ENCODE peak calls at places on chromosomes 11 and 22, in seven cellular contexts. One of them, this sample, is unnamed.

GRCh38 chr11:2688381-2689231 is 11.2 kb downstream of the KCNQ1OT1 start:
- DNase-seq in right atrium auricular region: no peak
- DNase-seq in left cardiac atrium: peak; percentile 10
- DNase-seq in central memory CD4-positive, alpha-beta T cell: no peak
- DNase-seq in hypothalamus: no peak
- DNase-seq in A172: no peak
- DNase-seq in HuH-7: no peak
- DNase-seq in this sample: peak; percentile 7

GRCh38 chr11:3050386-3051325 is 6.6 kb downstream of the CARS1 start:
- DNase-seq in HuH-7: no peak
- DNase-seq in A172: no peak
- DNase-seq in central memory CD4-positive, alpha-beta T cell: no peak
- DNase-seq in hypothalamus: no peak
- DNase-seq in left cardiac atrium: peak; percentile 16
- DNase-seq in right atrium auricular region: no peak
- DNase-seq in this sample: peak; percentile 21

GRCh38 chr11:19320764-19321163 is 80.0 kb upstream of the E2F8 start:
- DNase-seq in hypothalamus: no peak
- DNase-seq in left cardiac atrium: no peak
- DNase-seq in A172: no peak
- DNase-seq in central memory CD4-positive, alpha-beta T cell: no peak
- DNase-seq in right atrium auricular region: no peak
- DNase-seq in HuH-7: no peak
- DNase-seq in this sample: no peak

GRCh38 chr11:65417702-65418430 is 4.7 kb upstream of the NEAT1 start:
- DNase-seq in left cardiac atrium: peak; percentile 72
- DNase-seq in hypothalamus: no peak
- DNase-seq in A172: peak; percentile 23
- DNase-seq in central memory CD4-positive, alpha-beta T cell: peak; percentile 39
- DNase-seq in HuH-7: no peak
- DNase-seq in right atrium auricular region: peak; percentile 80
- DNase-seq in this sample: peak; percentile 72

GRCh38 chr22:23751441-23751996 is 607 bp upstream of the ZNF70 start:
- DNase-seq in right atrium auricular region: no peak
- DNase-seq in left cardiac atrium: no peak
- DNase-seq in hypothalamus: no peak
- DNase-seq in HuH-7: peak; percentile 52
- DNase-seq in A172: no peak
- DNase-seq in central memory CD4-positive, alpha-beta T cell: no peak
- DNase-seq in this sample: no peak

GRCh38 chr11:65121865-65122696 is at the start of the genes FAU and MRPL49:
- DNase-seq in hypothalamus: peak; percentile 94
- DNase-seq in central memory CD4-positive, alpha-beta T cell: peak; percentile 98
- DNase-seq in right atrium auricular region: peak; percentile 98
- DNase-seq in HuH-7: peak; percentile 92
- DNase-seq in A172: peak; percentile 94
- DNase-seq in left cardiac atrium: peak; percentile 99
- DNase-seq in this sample: peak; percentile 98

GRCh38 chr22:42889290-42889689 is 32.2 kb upstream of the ARFGAP3 start:
- DNase-seq in right atrium auricular region: no peak
- DNase-seq in A172: no peak
- DNase-seq in left cardiac atrium: no peak
- DNase-seq in hypothalamus: no peak
- DNase-seq in central memory CD4-positive, alpha-beta T cell: no peak
- DNase-seq in HuH-7: no peak
- DNase-seq in this sample: no peak

GRCh38 chr11:77155556-77156130 is 27.6 kb downstream of the MYO7A start:
- DNase-seq in hypothalamus: no peak
- DNase-seq in right atrium auricular region: no peak
- DNase-seq in A172: no peak
- DNase-seq in left cardiac atrium: no peak
- DNase-seq in HuH-7: no peak
- DNase-seq in central memory CD4-positive, alpha-beta T cell: no peak
- DNase-seq in this sample: no peak

GRCh38 chr11:38865922-38866321 is 2267.9 kb upstream of the RAG2 start:
- DNase-seq in HuH-7: no peak
- DNase-seq in hypothalamus: no peak
- DNase-seq in left cardiac atrium: no peak
- DNase-seq in A172: no peak
- DNase-seq in central memory CD4-positive, alpha-beta T cell: no peak
- DNase-seq in right atrium auricular region: no peak
- DNase-seq in this sample: no peak

GRCh38 chr11:2988996-2989395 is 3.1 kb downstream of the NAP1L4 start:
- DNase-seq in left cardiac atrium: no peak
- DNase-seq in right atrium auricular region: no peak
- DNase-seq in HuH-7: no peak
- DNase-seq in hypothalamus: no peak
- DNase-seq in central memory CD4-positive, alpha-beta T cell: no peak
- DNase-seq in A172: no peak
- DNase-seq in this sample: no peak

GRCh38 chr11:93219440-93219839 is 21.6 kb upstream of the SLC36A4 start:
- DNase-seq in HuH-7: no peak
- DNase-seq in central memory CD4-positive, alpha-beta T cell: no peak
- DNase-seq in right atrium auricular region: no peak
- DNase-seq in hypothalamus: no peak
- DNase-seq in A172: no peak
- DNase-seq in left cardiac atrium: no peak
- DNase-seq in this sample: no peak

GRCh38 chr11:76797341-76798201 is 14.4 kb downstream of the TSKU start:
- DNase-seq in left cardiac atrium: no peak
- DNase-seq in right atrium auricular region: no peak
- DNase-seq in HuH-7: no peak
- DNase-seq in A172: no peak
- DNase-seq in hypothalamus: no peak
- DNase-seq in central memory CD4-positive, alpha-beta T cell: no peak
- DNase-seq in this sample: no peak

GRCh38 chr11:110425751-110426545 is 3.8 kb upstream of the FDX1 start:
- DNase-seq in right atrium auricular region: no peak
- DNase-seq in A172: peak; percentile 46
- DNase-seq in left cardiac atrium: no peak
- DNase-seq in central memory CD4-positive, alpha-beta T cell: no peak
- DNase-seq in HuH-7: no peak
- DNase-seq in hypothalamus: no peak
- DNase-seq in this sample: no peak

GRCh38 chr11:3826721-3827120 is 14.0 kb downstream of the RHOG start:
- DNase-seq in left cardiac atrium: no peak
- DNase-seq in hypothalamus: peak; percentile 47
- DNase-seq in central memory CD4-positive, alpha-beta T cell: no peak
- DNase-seq in A172: no peak
- DNase-seq in right atrium auricular region: no peak
- DNase-seq in HuH-7: no peak
- DNase-seq in this sample: no peak

GRCh38 chr11:385594-386351 is 8.2 kb upstream of the PKP3 start:
- DNase-seq in central memory CD4-positive, alpha-beta T cell: no peak
- DNase-seq in hypothalamus: no peak
- DNase-seq in left cardiac atrium: no peak
- DNase-seq in HuH-7: no peak
- DNase-seq in right atrium auricular region: no peak
- DNase-seq in A172: no peak
- DNase-seq in this sample: no peak

GRCh38 chr11:18000760-18001159 is 12.1 kb downstream of the SERGEF start:
- DNase-seq in central memory CD4-positive, alpha-beta T cell: no peak
- DNase-seq in left cardiac atrium: no peak
- DNase-seq in right atrium auricular region: no peak
- DNase-seq in HuH-7: no peak
- DNase-seq in hypothalamus: no peak
- DNase-seq in A172: no peak
- DNase-seq in this sample: no peak

GRCh38 chr11:82315093-82315492 is 418.6 kb downstream of the FAM181B start:
- DNase-seq in A172: peak; percentile 20
- DNase-seq in central memory CD4-positive, alpha-beta T cell: no peak
- DNase-seq in right atrium auricular region: no peak
- DNase-seq in HuH-7: peak; percentile 10
- DNase-seq in hypothalamus: no peak
- DNase-seq in left cardiac atrium: no peak
- DNase-seq in this sample: no peak

GRCh38 chr11:118806400-118806799 is 15.4 kb upstream of the DDX6 start:
- DNase-seq in A172: no peak
- DNase-seq in left cardiac atrium: no peak
- DNase-seq in central memory CD4-positive, alpha-beta T cell: no peak
- DNase-seq in right atrium auricular region: no peak
- DNase-seq in HuH-7: no peak
- DNase-seq in hypothalamus: no peak
- DNase-seq in this sample: no peak

GRCh38 chr11:94895971-94896370 is 77.4 kb downstream of the CWC15 start:
- DNase-seq in right atrium auricular region: peak; percentile 54
- DNase-seq in A172: peak; percentile 35
- DNase-seq in HuH-7: no peak
- DNase-seq in central memory CD4-positive, alpha-beta T cell: no peak
- DNase-seq in left cardiac atrium: no peak
- DNase-seq in hypothalamus: no peak
- DNase-seq in this sample: no peak

GRCh38 chr11:1714908-1715885 is 18.2 kb downstream of the KRTAP5-6 start:
- DNase-seq in A172: no peak
- DNase-seq in left cardiac atrium: no peak
- DNase-seq in hypothalamus: no peak
- DNase-seq in central memory CD4-positive, alpha-beta T cell: no peak
- DNase-seq in right atrium auricular region: no peak
- DNase-seq in HuH-7: no peak
- DNase-seq in this sample: no peak

GRCh38 chr22:28032896-28033295 is 113.8 kb upstream of the PITPNB start:
- DNase-seq in right atrium auricular region: no peak
- DNase-seq in HuH-7: no peak
- DNase-seq in hypothalamus: no peak
- DNase-seq in left cardiac atrium: no peak
- DNase-seq in central memory CD4-positive, alpha-beta T cell: no peak
- DNase-seq in A172: no peak
- DNase-seq in this sample: no peak

GRCh38 chr22:48563966-48564330 is 1263.7 kb downstream of the BRD1 start:
- DNase-seq in right atrium auricular region: no peak
- DNase-seq in left cardiac atrium: no peak
- DNase-seq in hypothalamus: no peak
- DNase-seq in A172: no peak
- DNase-seq in central memory CD4-positive, alpha-beta T cell: no peak
- DNase-seq in HuH-7: no peak
- DNase-seq in this sample: no peak

GRCh38 chr11:126188332-126189108 is 22.9 kb downstream of the RPUSD4 start:
- DNase-seq in HuH-7: no peak
- DNase-seq in left cardiac atrium: no peak
- DNase-seq in right atrium auricular region: no peak
- DNase-seq in hypothalamus: no peak
- DNase-seq in central memory CD4-positive, alpha-beta T cell: no peak
- DNase-seq in A172: no peak
- DNase-seq in this sample: no peak

GRCh38 chr11:72433455-72434061 is 773 bp downstream of the CLPB start:
- DNase-seq in right atrium auricular region: no peak
- DNase-seq in left cardiac atrium: no peak
- DNase-seq in A172: no peak
- DNase-seq in HuH-7: no peak
- DNase-seq in central memory CD4-positive, alpha-beta T cell: no peak
- DNase-seq in hypothalamus: no peak
- DNase-seq in this sample: no peak

GRCh38 chr11:65308281-65308891 is 6.3 kb upstream of the CDC42EP2 start:
- DNase-seq in right atrium auricular region: no peak
- DNase-seq in hypothalamus: no peak
- DNase-seq in central memory CD4-positive, alpha-beta T cell: no peak
- DNase-seq in HuH-7: no peak
- DNase-seq in left cardiac atrium: peak; percentile 62
- DNase-seq in A172: no peak
- DNase-seq in this sample: no peak

GRCh38 chr11:117143390-117143789 is 697 bp upstream of the PAFAH1B2 start:
- DNase-seq in right atrium auricular region: peak; percentile 64
- DNase-seq in hypothalamus: no peak
- DNase-seq in left cardiac atrium: peak; percentile 68
- DNase-seq in A172: peak; percentile 43
- DNase-seq in central memory CD4-positive, alpha-beta T cell: no peak
- DNase-seq in HuH-7: peak; percentile 45
- DNase-seq in this sample: peak; percentile 54

GRCh38 chr22:39520874-39521857 is 804 bp downstream of the ATF4 start:
- DNase-seq in hypothalamus: peak; percentile 69
- DNase-seq in A172: peak; percentile 34
- DNase-seq in left cardiac atrium: peak; percentile 88
- DNase-seq in central memory CD4-positive, alpha-beta T cell: peak; percentile 52
- DNase-seq in HuH-7: no peak
- DNase-seq in right atrium auricular region: peak; percentile 79
- DNase-seq in this sample: peak; percentile 87

GRCh38 chr11:77753230-77753629 is 67.3 kb downstream of the RSF1 start:
- DNase-seq in right atrium auricular region: no peak
- DNase-seq in A172: no peak
- DNase-seq in left cardiac atrium: no peak
- DNase-seq in hypothalamus: no peak
- DNase-seq in HuH-7: no peak
- DNase-seq in central memory CD4-positive, alpha-beta T cell: no peak
- DNase-seq in this sample: no peak

GRCh38 chr11:16382638-16383380 is 26.5 kb upstream of the SOX6 start:
- DNase-seq in HuH-7: no peak
- DNase-seq in central memory CD4-positive, alpha-beta T cell: no peak
- DNase-seq in A172: no peak
- DNase-seq in hypothalamus: no peak
- DNase-seq in right atrium auricular region: no peak
- DNase-seq in left cardiac atrium: no peak
- DNase-seq in this sample: no peak

GRCh38 chr11:117875397-117876048 is 935 bp downstream of the FXYD6 start:
- DNase-seq in A172: no peak
- DNase-seq in central memory CD4-positive, alpha-beta T cell: peak; percentile 19
- DNase-seq in left cardiac atrium: no peak
- DNase-seq in hypothalamus: peak; percentile 43
- DNase-seq in HuH-7: no peak
- DNase-seq in right atrium auricular region: no peak
- DNase-seq in this sample: no peak

GRCh38 chr11:14136561-14136960 is 174.0 kb downstream of the SPON1 start:
- DNase-seq in A172: no peak
- DNase-seq in central memory CD4-positive, alpha-beta T cell: no peak
- DNase-seq in right atrium auricular region: no peak
- DNase-seq in HuH-7: no peak
- DNase-seq in left cardiac atrium: no peak
- DNase-seq in hypothalamus: no peak
- DNase-seq in this sample: no peak

GRCh38 chr11:36048496-36049247 is 104.8 kb downstream of the LDLRAD3 start:
- DNase-seq in hypothalamus: no peak
- DNase-seq in right atrium auricular region: no peak
- DNase-seq in left cardiac atrium: no peak
- DNase-seq in HuH-7: no peak
- DNase-seq in A172: no peak
- DNase-seq in central memory CD4-positive, alpha-beta T cell: no peak
- DNase-seq in this sample: no peak

GRCh38 chr11:33742249-33742851 is 6.1 kb upstream of the CD59 start:
- DNase-seq in A172: peak; percentile 27
- DNase-seq in hypothalamus: no peak
- DNase-seq in HuH-7: no peak
- DNase-seq in left cardiac atrium: no peak
- DNase-seq in central memory CD4-positive, alpha-beta T cell: peak; percentile 29
- DNase-seq in right atrium auricular region: no peak
- DNase-seq in this sample: no peak

GRCh38 chr11:1039481-1040427 is 3.2 kb upstream of the MUC6 start:
- DNase-seq in central memory CD4-positive, alpha-beta T cell: no peak
- DNase-seq in A172: peak; percentile 87
- DNase-seq in right atrium auricular region: no peak
- DNase-seq in HuH-7: no peak
- DNase-seq in left cardiac atrium: peak; percentile 18
- DNase-seq in hypothalamus: no peak
- DNase-seq in this sample: no peak

GRCh38 chr11:3865388-3866193 is 10.1 kb downstream of the STIM1 start:
- DNase-seq in A172: peak; percentile 41
- DNase-seq in HuH-7: no peak
- DNase-seq in hypothalamus: no peak
- DNase-seq in right atrium auricular region: no peak
- DNase-seq in central memory CD4-positive, alpha-beta T cell: no peak
- DNase-seq in left cardiac atrium: no peak
- DNase-seq in this sample: no peak

This sample was measured in gastrocnemius medialis.